ENCODE peak calls at places on chromosomes 6 and 20, in five cellular contexts. R, F, W, A and H are unnamed samples.

GRCh38 chr6:52254731-52255378 is 10.6 kb upstream of the IL17F start:
- DNase-seq in R (no peak), F (no peak), W (no peak), A (no peak), H (no peak)

GRCh38 chr20:61118429-61119224 is 133.4 kb upstream of the CDH4 start:
- DNase-seq in R (no peak), F (peak), W (no peak), A (peak), H (peak)

GRCh38 chr6:22227824-22228610 is 68.8 kb downstream of the PRL start:
- DNase-seq in R (no peak), F (no peak), W (no peak), A (no peak), H (no peak)

GRCh38 chr6:161434921-161435411 is 161.1 kb upstream of the AGPAT4 start:
- DNase-seq in R (no peak), F (peak), W (peak), A (peak), H (peak)

GRCh38 chr6:42509765-42510164 is 54.1 kb upstream of the UBR2 start:
- DNase-seq in R (no peak), F (no peak), W (no peak), A (no peak), H (no peak)

GRCh38 chr20:50353289-50353961 is 156.8 kb upstream of the PTPN1 start:
- DNase-seq in R (no peak), F (no peak), W (no peak), A (no peak), H (no peak)

GRCh38 chr6:21846541-21847451 is 253.2 kb downstream of the SOX4 start:
- DNase-seq in R (peak), F (peak), W (no peak), A (peak), H (peak)

GRCh38 chr6:17200395-17200794 is 80.8 kb upstream of the RBM24 start:
- DNase-seq in R (no peak), F (no peak), W (no peak), A (no peak), H (no peak)

GRCh38 chr6:33901822-33902816 is 98.3 kb upstream of the MLN start:
- DNase-seq in R (no peak), F (no peak), W (no peak), A (no peak), H (no peak)

GRCh38 chr6:1312444-1313363 is 806 bp downstream of the FOXQ1 start:
- DNase-seq in R (no peak), F (no peak), W (peak), A (no peak), H (no peak)

GRCh38 chr6:154127638-154128037 is 88.6 kb downstream of the OPRM1 start:
- DNase-seq in R (peak), F (no peak), W (no peak), A (no peak), H (no peak)

GRCh38 chr20:41169791-41170351 is 32.5 kb downstream of the PLCG1 start:
- DNase-seq in R (no peak), F (no peak), W (peak), A (peak), H (peak)

GRCh38 chr6:13767121-13767794 is 47.1 kb downstream of the MCUR1 start:
- DNase-seq in R (no peak), F (peak), W (no peak), A (no peak), H (no peak)

GRCh38 chr20:8454137-8454712 is 322.2 kb downstream of the PLCB1 start:
- DNase-seq in R (peak), F (peak), W (peak), A (peak), H (peak)

GRCh38 chr6:158441639-158442308 is 118.1 kb upstream of the TMEM181 start:
- DNase-seq in R (no peak), F (no peak), W (no peak), A (no peak), H (no peak)

GRCh38 chr6:106974337-106974998 is at the start of gene CD24:
- DNase-seq in R (peak), F (peak), W (peak), A (no peak), H (no peak)

GRCh38 chr6:165726915-165727314 is 63.9 kb upstream of the PDE10A start:
- DNase-seq in R (no peak), F (no peak), W (no peak), A (no peak), H (no peak)

GRCh38 chr6:147867827-147868226 is 359.3 kb downstream of the SAMD5 start:
- DNase-seq in R (no peak), F (no peak), W (no peak), A (no peak), H (no peak)

GRCh38 chr6:125285353-125285752 is 16.4 kb downstream of the HDDC2 start:
- DNase-seq in R (no peak), F (no peak), W (no peak), A (no peak), H (no peak)

GRCh38 chr6:169725270-169726048 is 1.2 kb upstream of the PHF10 start:
- DNase-seq in R (peak), F (peak), W (peak), A (peak), H (no peak)

GRCh38 chr6:111980979-111981378 is 72.9 kb upstream of the CCN6 start:
- DNase-seq in R (no peak), F (no peak), W (no peak), A (no peak), H (no peak)

GRCh38 chr6:82872092-82872635 is 193.5 kb downstream of the UBE3D start:
- DNase-seq in R (no peak), F (no peak), W (peak), A (no peak), H (no peak)

GRCh38 chr6:111427341-111428116 is 55.5 kb downstream of the REV3L start:
- DNase-seq in R (no peak), F (peak), W (peak), A (peak), H (peak)

GRCh38 chr6:104632565-104632964 is 227.2 kb downstream of the HACE1 start:
- DNase-seq in R (no peak), F (no peak), W (no peak), A (no peak), H (no peak)

GRCh38 chr6:81753709-81754678 is 1.5 kb upstream of the TENT5A start:
- DNase-seq in R (peak), F (peak), W (peak), A (peak), H (peak)

GRCh38 chr20:25065044-25065624 is 7.2 kb upstream of the ACSS1 start:
- DNase-seq in R (no peak), F (no peak), W (no peak), A (no peak), H (no peak)

GRCh38 chr20:54774423-54774822 is 299.0 kb downstream of the DOK5 start:
- DNase-seq in R (no peak), F (no peak), W (no peak), A (no peak), H (no peak)

GRCh38 chr20:36084897-36085617 is 69.5 kb upstream of the EPB41L1 start:
- DNase-seq in R (no peak), F (peak), W (peak), A (peak), H (peak)

GRCh38 chr6:138607478-138608433 is 108.5 kb upstream of the NHSL1 start:
- DNase-seq in R (no peak), F (no peak), W (no peak), A (no peak), H (no peak)

GRCh38 chr20:37364927-37365272 is 19.0 kb downstream of the SRC start:
- DNase-seq in R (no peak), F (no peak), W (no peak), A (no peak), H (no peak)

GRCh38 chr20:8854566-8854965 is 214.3 kb upstream of the PLCB4 start:
- DNase-seq in R (no peak), F (peak), W (no peak), A (peak), H (no peak)

GRCh38 chr6:16305246-16305725 is 66.9 kb downstream of the GMPR start:
- DNase-seq in R (no peak), F (no peak), W (no peak), A (no peak), H (no peak)

GRCh38 chr6:134539865-134540323 is 222.0 kb upstream of the SGK1 start:
- DNase-seq in R (no peak), F (no peak), W (no peak), A (no peak), H (no peak)

GRCh38 chr6:37684801-37685200 is 12.9 kb downstream of the MDGA1 start:
- DNase-seq in R (no peak), F (no peak), W (no peak), A (peak), H (no peak)

GRCh38 chr6:28142446-28142845 is 763 bp downstream of the ZKSCAN8 start:
- DNase-seq in R (no peak), F (no peak), W (peak), A (no peak), H (no peak)

GRCh38 chr6:167487706-167488664 is 163.1 kb downstream of the TTLL2 start:
- DNase-seq in R (no peak), F (no peak), W (no peak), A (no peak), H (no peak)

GRCh38 chr20:32231847-32232246 is 24.2 kb downstream of the POFUT1 start:
- DNase-seq in R (no peak), F (no peak), W (no peak), A (no peak), H (no peak)

GRCh38 chr6:3348821-3349220 is 90.1 kb downstream of the PSMG4 start:
- DNase-seq in R (no peak), F (no peak), W (no peak), A (peak), H (no peak)